ENCODE peak calls at places on chromosomes 13 and 19, in six cellular contexts. One of them, this sample, is unnamed. For H3F3A and H3K4me1, the result is how much of the 10 kb centered on the place peaks cover.

GRCh38 chr19:33459220-33459619 is 62.4 kb downstream of the PEPD start:
- DNase-seq in GM23248: no peak
- DNase-seq in PC-3: no peak
- DNase-seq in MM.1S: no peak
- DNase-seq in neural progenitor cell: no peak
- DNase-seq in SK-N-SH: peak
- DNase-seq in this sample: no peak

GRCh38 chr19:3535235-3535921 is 3.6 kb upstream of the TEKTIP1 start:
- DNase-seq in GM23248: no peak
- DNase-seq in PC-3: no peak
- DNase-seq in MM.1S: no peak
- DNase-seq in neural progenitor cell: no peak
- DNase-seq in SK-N-SH: no peak
- DNase-seq in this sample: no peak

GRCh38 chr13:109818891-109819290 is 32.5 kb upstream of the IRS2 start:
- DNase-seq in GM23248: peak
- DNase-seq in PC-3: no peak
- DNase-seq in MM.1S: no peak
- DNase-seq in neural progenitor cell: no peak
- DNase-seq in SK-N-SH: no peak
- DNase-seq in this sample: no peak

GRCh38 chr13:95714142-95714832 is 37.3 kb downstream of the DNAJC3 start:
- DNase-seq in GM23248: peak
- DNase-seq in PC-3: peak
- DNase-seq in MM.1S: peak
- DNase-seq in neural progenitor cell: no peak
- DNase-seq in SK-N-SH: no peak
- DNase-seq in this sample: no peak

GRCh38 chr19:3644351-3645066 is 17.9 kb upstream of the CACTIN start:
- DNase-seq in GM23248: peak
- DNase-seq in PC-3: no peak
- DNase-seq in MM.1S: no peak
- DNase-seq in neural progenitor cell: no peak
- DNase-seq in SK-N-SH: no peak
- DNase-seq in this sample: no peak

GRCh38 chr13:79679334-79679733 is 198.4 kb downstream of the NDFIP2 start:
- DNase-seq in GM23248: peak
- DNase-seq in PC-3: peak
- DNase-seq in MM.1S: peak
- DNase-seq in neural progenitor cell: peak
- DNase-seq in SK-N-SH: peak
- DNase-seq in this sample: peak

GRCh38 chr13:44199627-44200207 is 173.9 kb upstream of the SERP2 start:
- DNase-seq in GM23248: no peak
- DNase-seq in PC-3: peak
- DNase-seq in MM.1S: no peak
- DNase-seq in neural progenitor cell: no peak
- DNase-seq in SK-N-SH: no peak
- DNase-seq in this sample: no peak

GRCh38 chr19:48644839-48645651 is 942 bp downstream of the CA11 start:
- DNase-seq in GM23248: peak
- DNase-seq in PC-3: peak
- DNase-seq in MM.1S: peak
- DNase-seq in neural progenitor cell: peak
- DNase-seq in SK-N-SH: peak
- DNase-seq in this sample: peak

GRCh38 chr13:95614641-95615245 is 29.8 kb downstream of the DZIP1 start:
- DNase-seq in GM23248: no peak
- DNase-seq in PC-3: peak
- DNase-seq in MM.1S: no peak
- DNase-seq in neural progenitor cell: no peak
- DNase-seq in SK-N-SH: no peak
- DNase-seq in this sample: peak

GRCh38 chr13:101049166-101049850 is 367.0 kb downstream of the NALCN start:
- DNase-seq in GM23248: peak
- DNase-seq in PC-3: peak
- DNase-seq in MM.1S: no peak
- DNase-seq in neural progenitor cell: no peak
- DNase-seq in SK-N-SH: no peak
- DNase-seq in this sample: no peak

GRCh38 chr13:42094641-42095040 is 46.2 kb downstream of the DGKH start:
- DNase-seq in GM23248: no peak
- DNase-seq in PC-3: no peak
- DNase-seq in MM.1S: no peak
- DNase-seq in neural progenitor cell: no peak
- DNase-seq in SK-N-SH: no peak
- DNase-seq in this sample: no peak

GRCh38 chr19:5083547-5083965 is 114.6 kb downstream of the KDM4B start:
- DNase-seq in GM23248: peak
- DNase-seq in PC-3: no peak
- DNase-seq in MM.1S: no peak
- DNase-seq in neural progenitor cell: peak
- DNase-seq in SK-N-SH: no peak
- DNase-seq in this sample: no peak

GRCh38 chr19:39696418-39696817 is 7.9 kb upstream of the LGALS14 start:
- DNase-seq in GM23248: no peak
- DNase-seq in PC-3: peak
- DNase-seq in MM.1S: no peak
- DNase-seq in neural progenitor cell: no peak
- DNase-seq in SK-N-SH: no peak
- DNase-seq in this sample: no peak

GRCh38 chr13:99133230-99133629 is 67.4 kb upstream of the UBAC2 start:
- DNase-seq in GM23248: no peak
- DNase-seq in PC-3: no peak
- DNase-seq in MM.1S: no peak
- DNase-seq in neural progenitor cell: no peak
- DNase-seq in SK-N-SH: no peak
- DNase-seq in this sample: no peak

GRCh38 chr13:40179882-40180281 is 486.6 kb downstream of the FOXO1 start:
- DNase-seq in GM23248: no peak
- DNase-seq in PC-3: no peak
- DNase-seq in MM.1S: no peak
- DNase-seq in neural progenitor cell: no peak
- DNase-seq in SK-N-SH: no peak
- DNase-seq in this sample: no peak

GRCh38 chr19:1747285-1748114 is 5.8 kb upstream of the ONECUT3 start:
- DNase-seq in GM23248: peak
- DNase-seq in PC-3: peak
- DNase-seq in MM.1S: no peak
- DNase-seq in neural progenitor cell: peak
- DNase-seq in SK-N-SH: no peak
- DNase-seq in this sample: peak

GRCh38 chr19:42619271-42619670 is 24.5 kb upstream of the CEACAM8 start:
- DNase-seq in GM23248: no peak
- DNase-seq in PC-3: no peak
- DNase-seq in MM.1S: no peak
- DNase-seq in neural progenitor cell: no peak
- DNase-seq in SK-N-SH: no peak
- DNase-seq in this sample: no peak

GRCh38 chr19:13938361-13939027 is at the start of gene PODNL1:
- DNase-seq in GM23248: peak
- DNase-seq in PC-3: no peak
- DNase-seq in MM.1S: no peak
- DNase-seq in neural progenitor cell: peak
- DNase-seq in SK-N-SH: peak
- DNase-seq in this sample: peak

GRCh38 chr13:21435710-21436151 is 23.4 kb downstream of the ZDHHC20 start:
- DNase-seq in GM23248: peak
- DNase-seq in PC-3: peak
- DNase-seq in MM.1S: peak
- DNase-seq in neural progenitor cell: no peak
- DNase-seq in SK-N-SH: no peak
- DNase-seq in this sample: no peak

GRCh38 chr19:56637976-56638555 is 4.9 kb upstream of the SMIM17 start:
- DNase-seq in GM23248: peak
- DNase-seq in PC-3: peak
- DNase-seq in MM.1S: peak
- DNase-seq in neural progenitor cell: peak
- DNase-seq in SK-N-SH: no peak
- DNase-seq in this sample: peak

GRCh38 chr19:6219592-6220290 is 60.0 kb downstream of the MLLT1 start:
- DNase-seq in GM23248: peak
- DNase-seq in PC-3: no peak
- DNase-seq in MM.1S: no peak
- DNase-seq in neural progenitor cell: no peak
- DNase-seq in SK-N-SH: no peak
- DNase-seq in this sample: no peak

GRCh38 chr13:66343224-66343828 is 886.8 kb downstream of the PCDH9 start:
- DNase-seq in GM23248: no peak
- DNase-seq in PC-3: no peak
- DNase-seq in MM.1S: no peak
- DNase-seq in neural progenitor cell: no peak
- DNase-seq in SK-N-SH: no peak
- DNase-seq in this sample: no peak

GRCh38 chr13:99655351-99656091 is 154.2 kb downstream of the TM9SF2 start:
- DNase-seq in GM23248: peak
- DNase-seq in PC-3: peak
- DNase-seq in MM.1S: no peak
- DNase-seq in neural progenitor cell: peak
- DNase-seq in SK-N-SH: no peak
- DNase-seq in this sample: no peak

GRCh38 chr19:41123716-41124244 is 9.5 kb downstream of the CYP2F1 start:
- DNase-seq in GM23248: no peak
- DNase-seq in PC-3: no peak
- DNase-seq in MM.1S: no peak
- DNase-seq in neural progenitor cell: no peak
- DNase-seq in SK-N-SH: no peak
- DNase-seq in this sample: no peak

GRCh38 chr19:40808021-40808325 is 9.0 kb downstream of the EGLN2 start:
- DNase-seq in GM23248: no peak
- DNase-seq in PC-3: no peak
- DNase-seq in MM.1S: no peak
- DNase-seq in neural progenitor cell: no peak
- DNase-seq in SK-N-SH: no peak
- DNase-seq in this sample: no peak

GRCh38 chr13:64510698-64511097 is 2719.4 kb downstream of the PCDH9 start:
- DNase-seq in GM23248: no peak
- DNase-seq in PC-3: no peak
- DNase-seq in MM.1S: no peak
- DNase-seq in neural progenitor cell: no peak
- DNase-seq in SK-N-SH: no peak
- DNase-seq in this sample: no peak
- H3F3A ChIP-seq in GM23248: under half
- H3F3A ChIP-seq in PC-3: under half
- H3F3A ChIP-seq in MM.1S: under half
- H3F3A ChIP-seq in neural progenitor cell: under half
- H3F3A ChIP-seq in SK-N-SH: under half
- H3F3A ChIP-seq in this sample: under half

GRCh38 chr19:29666634-29667389 is 1.6 kb downstream of the PLEKHF1 start:
- DNase-seq in GM23248: peak
- DNase-seq in PC-3: no peak
- DNase-seq in MM.1S: no peak
- DNase-seq in neural progenitor cell: peak
- DNase-seq in SK-N-SH: no peak
- DNase-seq in this sample: peak
- H3K4me1 ChIP-seq in GM23248: under half
- H3K4me1 ChIP-seq in PC-3: under half
- H3K4me1 ChIP-seq in MM.1S: under half
- H3K4me1 ChIP-seq in neural progenitor cell: under half
- H3K4me1 ChIP-seq in SK-N-SH: under half
- H3K4me1 ChIP-seq in this sample: under half

GRCh38 chr19:16445238-16446107 is 26.3 kb downstream of the EPS15L1 start:
- DNase-seq in GM23248: peak
- DNase-seq in PC-3: peak
- DNase-seq in MM.1S: peak
- DNase-seq in neural progenitor cell: no peak
- DNase-seq in SK-N-SH: no peak
- DNase-seq in this sample: no peak
- H3F3A ChIP-seq in GM23248: under half
- H3F3A ChIP-seq in PC-3: under half
- H3F3A ChIP-seq in MM.1S: under half
- H3F3A ChIP-seq in neural progenitor cell: under half
- H3F3A ChIP-seq in SK-N-SH: under half
- H3F3A ChIP-seq in this sample: under half

GRCh38 chr19:44749994-44750393 is 1.5 kb downstream of the BCL3 start:
- DNase-seq in GM23248: no peak
- DNase-seq in PC-3: no peak
- DNase-seq in MM.1S: no peak
- DNase-seq in neural progenitor cell: no peak
- DNase-seq in SK-N-SH: no peak
- DNase-seq in this sample: no peak

GRCh38 chr19:44747739-44748425 is 626 bp upstream of the BCL3 start:
- DNase-seq in GM23248: peak
- DNase-seq in PC-3: peak
- DNase-seq in MM.1S: no peak
- DNase-seq in neural progenitor cell: peak
- DNase-seq in SK-N-SH: peak
- DNase-seq in this sample: peak

GRCh38 chr19:44748426-44749254 is at the start of gene BCL3:
- DNase-seq in GM23248: peak
- DNase-seq in PC-3: peak
- DNase-seq in MM.1S: peak
- DNase-seq in neural progenitor cell: peak
- DNase-seq in SK-N-SH: peak
- DNase-seq in this sample: peak

GRCh38 chr19:44750713-44751112 is 2.2 kb downstream of the BCL3 start:
- DNase-seq in GM23248: no peak
- DNase-seq in PC-3: no peak
- DNase-seq in MM.1S: no peak
- DNase-seq in neural progenitor cell: no peak
- DNase-seq in SK-N-SH: no peak
- DNase-seq in this sample: no peak

DNA sequence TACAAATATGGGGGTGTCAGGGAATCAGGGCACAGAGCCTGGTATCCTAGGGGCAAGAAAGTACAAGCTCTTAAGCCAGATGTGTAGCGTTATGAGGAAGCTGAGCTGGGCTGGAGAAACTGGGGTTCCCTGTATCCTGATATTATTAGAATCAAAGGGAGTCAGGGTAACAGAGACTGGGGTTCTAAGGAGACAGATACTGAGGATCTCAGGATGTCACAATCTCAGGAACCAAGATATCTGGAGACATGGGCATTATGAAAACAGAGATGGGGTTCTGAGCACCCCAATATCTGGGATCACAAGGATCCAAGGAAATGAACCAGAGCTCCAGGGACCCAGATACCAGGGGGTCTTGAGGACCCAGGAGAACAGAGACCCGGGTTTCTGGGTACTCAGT is 810 bp downstream of the BCL3 start:
- DNase-seq in GM23248: peak
- DNase-seq in PC-3: no peak
- DNase-seq in MM.1S: no peak
- DNase-seq in neural progenitor cell: no peak
- DNase-seq in SK-N-SH: no peak
- DNase-seq in this sample: no peak
- H3K4me1 ChIP-seq in GM23248: under half
- H3K4me1 ChIP-seq in PC-3: half or more
- H3K4me1 ChIP-seq in MM.1S: under half
- H3K4me1 ChIP-seq in neural progenitor cell: under half
- H3K4me1 ChIP-seq in SK-N-SH: under half
- H3K4me1 ChIP-seq in this sample: under half

This sample was measured in GM23338.